ENCODE peak calls at places on chromosomes 1 and 21, in six cellular contexts. K is mesenchymal stem cell, B is mesendoderm, F is IMR-90, V is H1, Q is neuronal stem cell. C is an unnamed sample.

GRCh38 chr1:86906419-86906818 is 7.5 kb downstream of the SELENOF start:
- DNase-seq in Q (no peak), V (no peak), F (no peak), K (peak), B (no peak), C (no peak)

GRCh38 chr1:151714820-151715725 is 1.5 kb downstream of the CELF3 start:
- DNase-seq in V (no peak), B (no peak), K (no peak), Q (no peak), F (no peak), C (no peak)

GRCh38 chr1:42324398-42325013 is 10.5 kb downstream of the FOXJ3 start:
- DNase-seq in Q (no peak), B (no peak), F (no peak), V (no peak), K (no peak), C (no peak)

GRCh38 chr1:177278626-177279390 is 108.0 kb downstream of the BRINP2 start:
- DNase-seq in B (peak), K (peak), F (peak), Q (no peak), V (no peak), C (no peak)

GRCh38 chr1:113630340-113631327 is 128.7 kb downstream of the PHTF1 start:
- DNase-seq in Q (no peak), B (peak), F (no peak), V (peak), K (no peak), C (peak)

GRCh38 chr21:41460578-41461527 is 34.8 kb downstream of the MX1 start:
- DNase-seq in K (peak), Q (peak), B (peak), F (peak), V (peak), C (peak)

GRCh38 chr1:86154581-86155060 is 2.0 kb downstream of the COL24A1 start:
- DNase-seq in V (peak), Q (peak), K (peak), B (peak), F (peak), C (no peak)

GRCh38 chr1:40092241-40092640 is 4.8 kb downstream of the PPT1 start:
- DNase-seq in V (no peak), Q (no peak), B (no peak), F (no peak), K (peak), C (peak)

GRCh38 chr1:23483327-23484252 is at the start of gene ASAP3:
- DNase-seq in V (peak), K (peak), F (peak), B (peak), Q (peak), C (peak)

GRCh38 chr1:39631361-39632331 is 7.8 kb downstream of the HEYL start:
- DNase-seq in K (no peak), Q (no peak), V (no peak), F (no peak), B (no peak), C (peak)

GRCh38 chr1:199735660-199736059 is 291.9 kb upstream of the NR5A2 start:
- DNase-seq in F (no peak), V (no peak), B (no peak), Q (no peak), K (no peak), C (no peak)

GRCh38 chr1:59061876-59062275 is 235.0 kb upstream of the FGGY start:
- DNase-seq in B (peak), Q (no peak), K (peak), V (no peak), F (peak), C (peak)

GRCh38 chr1:243354511-243355153 is 98.8 kb downstream of the SDCCAG8 start:
- DNase-seq in K (peak), V (no peak), Q (no peak), F (peak), B (no peak), C (no peak)

GRCh38 chr1:61851849-61852692 is 109.8 kb downstream of the PATJ start:
- DNase-seq in Q (peak), K (peak), V (no peak), F (peak), B (peak), C (peak)

GRCh38 chr1:42983675-42984074 is 25.0 kb upstream of the SLC2A1 start:
- DNase-seq in F (no peak), Q (no peak), K (no peak), V (no peak), B (no peak), C (no peak)

GRCh38 chr1:173410133-173410793 is 66.9 kb upstream of the PRDX6 start:
- DNase-seq in K (no peak), Q (no peak), B (no peak), V (no peak), F (peak), C (no peak)

GRCh38 chr1:86069757-86070145 is 86.8 kb downstream of the COL24A1 start:
- DNase-seq in Q (no peak), B (no peak), K (no peak), V (no peak), F (peak), C (peak)

GRCh38 chr1:212284332-212284743 is 872 bp upstream of the PPP2R5A start:
- DNase-seq in B (no peak), V (no peak), Q (no peak), F (peak), K (no peak), C (no peak)

GRCh38 chr1:9561429-9561828 is 22.2 kb downstream of the SLC25A33 start:
- DNase-seq in V (no peak), Q (no peak), K (peak), B (peak), F (peak), C (peak)

GRCh38 chr1:172997941-172998361 is 52.8 kb downstream of the TNFSF18 start:
- DNase-seq in K (peak), B (no peak), Q (no peak), F (peak), V (no peak), C (no peak)

GRCh38 chr1:168887381-168887780 is 158.4 kb upstream of the DPT start:
- DNase-seq in K (no peak), V (no peak), F (no peak), Q (no peak), B (no peak), C (no peak)

GRCh38 chr1:21514245-21514644 is 5.0 kb downstream of the ALPL start:
- DNase-seq in V (no peak), F (no peak), Q (no peak), K (no peak), B (no peak), C (no peak)

GRCh38 chr1:188499690-188500089 is 1670.9 kb downstream of the PLA2G4A start:
- DNase-seq in K (peak), B (peak), V (no peak), F (peak), Q (no peak), C (peak)

GRCh38 chr1:46203738-46204405 is 738 bp downstream of the LURAP1 start:
- DNase-seq in F (no peak), K (no peak), Q (no peak), V (no peak), B (no peak), C (no peak)

GRCh38 chr1:92822907-92823306 is 8.9 kb upstream of the RPL5 start:
- DNase-seq in B (peak), Q (no peak), K (peak), V (no peak), F (peak), C (peak)

GRCh38 chr1:179816196-179816960 is 61.2 kb downstream of the TOR1AIP2 start:
- DNase-seq in Q (no peak), V (no peak), K (no peak), B (no peak), F (peak), C (no peak)

GRCh38 chr1:151501474-151501873 is 9.7 kb upstream of the CGN start:
- DNase-seq in Q (no peak), B (peak), F (no peak), K (no peak), V (no peak), C (peak)

GRCh38 chr1:213326666-213327317 is 275.8 kb downstream of the RPS6KC1 start:
- DNase-seq in B (no peak), F (peak), K (peak), Q (no peak), V (no peak), C (peak)

GRCh38 chr1:36764796-36765195 is 269.5 kb downstream of the GRIK3 start:
- DNase-seq in K (no peak), B (peak), F (no peak), Q (no peak), V (no peak), C (no peak)

GRCh38 chr1:204036882-204037645 is 35.9 kb upstream of the SOX13 start:
- DNase-seq in F (no peak), K (no peak), B (peak), V (no peak), Q (no peak), C (no peak)

GRCh38 chr21:46021978-46022544 is 40.5 kb downstream of the COL6A1 start:
- DNase-seq in Q (no peak), K (peak), B (no peak), F (no peak), V (no peak), C (no peak)

GRCh38 chr21:33063907-33064622 is 5.9 kb upstream of the OLIG1 start:
- DNase-seq in V (peak), B (peak), F (no peak), K (no peak), Q (no peak), C (no peak)

GRCh38 chr1:29973406-29973805 is 737.1 kb downstream of the PTPRU start:
- DNase-seq in V (peak), B (peak), Q (no peak), F (no peak), K (no peak), C (no peak)

GRCh38 chr1:198678901-198679329 is 40.1 kb downstream of the PTPRC start:
- DNase-seq in Q (no peak), B (no peak), K (no peak), F (no peak), V (no peak), C (no peak)

GRCh38 chr1:192861860-192862259 is 53.0 kb downstream of the RGS2 start:
- DNase-seq in Q (no peak), V (no peak), B (no peak), K (no peak), F (no peak), C (no peak)

DNA sequence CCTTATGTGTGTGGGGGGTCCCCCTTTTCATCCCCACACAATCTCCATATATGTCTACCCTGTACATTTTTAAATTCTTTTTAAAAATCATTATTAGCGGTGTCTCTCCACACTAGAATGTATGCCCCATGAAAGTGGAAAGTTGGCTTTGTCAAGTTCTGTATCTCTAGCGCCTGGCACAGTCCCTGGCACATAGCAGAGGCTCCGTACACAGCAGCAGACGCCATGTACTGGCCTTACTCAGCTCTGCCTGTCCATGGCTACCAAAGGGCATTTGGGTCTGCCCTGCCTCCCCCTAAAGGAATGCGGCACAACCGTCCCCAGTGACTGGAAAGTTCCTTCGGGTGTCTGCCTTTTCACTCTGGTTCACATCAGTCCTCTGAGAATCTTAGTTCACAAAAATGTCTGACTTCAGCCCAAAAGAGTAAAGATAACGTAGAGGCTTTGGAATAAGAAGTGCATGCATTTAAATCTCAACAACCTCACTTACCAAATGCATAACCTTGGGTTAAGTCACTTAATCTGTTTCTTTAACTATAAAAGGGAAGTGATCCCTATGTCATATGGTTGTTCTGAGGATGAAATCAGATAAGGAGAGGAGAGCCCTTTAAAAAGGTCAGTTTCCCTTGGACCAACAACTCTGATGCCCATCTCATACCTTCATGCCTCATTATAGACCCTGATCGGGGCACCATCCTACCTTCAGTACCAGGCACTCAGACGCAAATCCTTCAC is 61.1 kb downstream of the CD46 start:
- DNase-seq in V (no peak), B (no peak), F (no peak), K (no peak), Q (no peak), C (no peak)
- H3K4me3 ChIP-seq in V (no peak), B (no peak), F (no peak), K (no peak), Q (no peak), C (no peak)

GRCh38 chr1:54407201-54407956 is 1.2 kb upstream of the SSBP3 start:
- DNase-seq in V (peak), F (peak), Q (peak), B (peak), K (peak), C (peak)
- H2BK120ac ChIP-seq in V (peak), F (peak), Q (peak), B (peak), K (peak), C (peak)

GRCh38 chr1:154937988-154938386 is 1.5 kb upstream of the PMVK start:
- DNase-seq in B (no peak), K (no peak), F (no peak), Q (no peak), V (no peak), C (no peak)
- H3K4me3 ChIP-seq in B (no peak), K (no peak), F (no peak), Q (no peak), V (peak), C (no peak)

GRCh38 chr1:55232448-55233148 is 17.4 kb upstream of the USP24 start:
- DNase-seq in F (no peak), K (no peak), B (peak), V (no peak), Q (no peak), C (no peak)

GRCh38 chr1:55231745-55232144 is 16.6 kb upstream of the USP24 start:
- DNase-seq in K (no peak), V (no peak), Q (no peak), F (no peak), B (no peak), C (no peak)

GRCh38 chr1:55235722-55236121 is 20.6 kb upstream of the USP24 start:
- DNase-seq in K (peak), Q (no peak), F (peak), V (no peak), B (no peak), C (peak)

GRCh38 chr1:55234016-55234415 is 18.9 kb upstream of the USP24 start:
- DNase-seq in F (peak), B (no peak), V (no peak), Q (no peak), K (no peak), C (no peak)

GRCh38 chr1:55233149-55233777 is 18.1 kb upstream of the USP24 start:
- DNase-seq in V (no peak), F (peak), B (peak), K (peak), Q (no peak), C (peak)
- H2BK120ac ChIP-seq in V (no peak), F (no peak), B (peak), K (no peak), Q (no peak), C (peak)

DNA sequence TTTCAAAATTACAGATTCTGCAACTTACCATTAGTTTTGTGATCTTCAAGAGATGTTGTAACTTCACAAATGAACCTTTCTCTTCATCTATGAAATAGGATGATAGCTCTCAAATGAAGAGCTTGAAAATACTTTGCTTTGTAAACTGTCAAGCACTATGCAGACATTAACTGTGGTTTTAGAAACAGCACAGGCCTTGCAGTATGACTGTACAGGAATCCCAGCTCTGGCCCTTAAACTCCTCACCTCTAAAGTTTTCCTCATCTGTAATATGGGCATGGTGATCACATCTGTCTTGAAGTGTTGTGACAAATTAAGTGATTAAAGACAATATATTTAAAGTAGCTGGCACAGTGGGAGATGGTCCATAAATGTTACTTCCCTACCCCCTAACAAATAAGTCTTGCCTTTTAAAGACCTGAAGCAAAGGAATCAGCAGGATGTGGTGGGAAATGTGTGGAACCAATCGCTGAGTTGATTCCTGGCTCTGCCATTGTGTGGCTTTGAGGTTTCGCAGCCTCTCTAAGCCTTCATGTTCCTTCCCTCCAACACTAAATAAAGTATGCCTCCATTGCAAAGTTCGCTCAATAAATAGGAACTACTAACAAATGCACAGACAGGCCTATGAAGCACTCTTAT is 5.5 kb upstream of the PTP4A2 start:
- DNase-seq in Q (no peak), V (no peak), F (no peak), B (no peak), K (peak), C (no peak)
- H3K4me3 ChIP-seq in Q (no peak), V (peak), F (no peak), B (no peak), K (no peak), C (no peak)

DNA sequence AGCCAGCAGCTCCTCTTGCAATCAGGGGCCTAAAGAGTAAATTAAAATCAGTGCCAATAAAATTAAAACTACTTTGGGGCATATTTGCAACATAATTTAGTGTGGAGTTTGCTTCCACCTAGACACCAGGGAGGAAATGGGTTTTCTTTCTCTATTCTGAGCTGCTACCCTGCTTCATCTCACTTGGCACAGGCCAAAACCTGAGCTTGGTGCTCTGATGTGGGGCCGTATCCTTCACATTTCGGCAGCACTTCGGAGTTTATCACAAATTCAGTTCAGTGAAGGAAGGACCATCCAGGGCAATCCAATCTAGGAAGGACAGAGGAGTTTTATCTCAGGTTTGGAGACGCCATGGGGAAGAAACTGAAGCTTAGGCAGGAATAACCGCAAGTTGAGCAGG is 123.6 kb upstream of the SPATA6 start:
- DNase-seq in K (no peak), V (no peak), F (no peak), B (no peak), Q (no peak), C (no peak)
- H2BK120ac ChIP-seq in K (no peak), V (no peak), F (no peak), B (no peak), Q (no peak), C (no peak)